ENCODE peak calls at places on chromosomes 7 and 10, in nine cellular contexts. One of them, this sample, is unnamed.

GRCh38 chr10:118775478-118775877 is 20.7 kb upstream of the CACUL1 start:
- DNase-seq in EL: no peak
- DNase-seq in A549: no peak
- DNase-seq in sigmoid colon: no peak
- DNase-seq in HTR-8/SVneo: no peak
- DNase-seq in activated CD8-positive, alpha-beta memory T cell treated with anti-CD3 and anti-CD28 coated beads for 48 hours: no peak
- DNase-seq in EH: no peak
- DNase-seq in effector CD8-positive, alpha-beta T cell: no peak
- DNase-seq in NT2/D1: no peak
- DNase-seq in this sample: no peak

GRCh38 chr7:30019387-30019786 is 7.1 kb downstream of the FKBP14 start:
- DNase-seq in EL: no peak
- DNase-seq in A549: no peak
- DNase-seq in sigmoid colon: no peak
- DNase-seq in HTR-8/SVneo: no peak
- DNase-seq in activated CD8-positive, alpha-beta memory T cell treated with anti-CD3 and anti-CD28 coated beads for 48 hours: no peak
- DNase-seq in EH: no peak
- DNase-seq in effector CD8-positive, alpha-beta T cell: no peak
- DNase-seq in NT2/D1: no peak
- DNase-seq in this sample: no peak

GRCh38 chr10:22005763-22006162 is 2.2 kb upstream of the DNAJC1 start:
- DNase-seq in EL: no peak
- DNase-seq in A549: no peak
- DNase-seq in sigmoid colon: no peak
- DNase-seq in HTR-8/SVneo: no peak
- DNase-seq in activated CD8-positive, alpha-beta memory T cell treated with anti-CD3 and anti-CD28 coated beads for 48 hours: no peak
- DNase-seq in EH: no peak
- DNase-seq in effector CD8-positive, alpha-beta T cell: no peak
- DNase-seq in NT2/D1: no peak
- DNase-seq in this sample: no peak

GRCh38 chr10:120336910-120337540 is 120.0 kb upstream of the PLPP4 start:
- DNase-seq in EL: peak
- DNase-seq in A549: peak
- DNase-seq in sigmoid colon: no peak
- DNase-seq in HTR-8/SVneo: peak
- DNase-seq in activated CD8-positive, alpha-beta memory T cell treated with anti-CD3 and anti-CD28 coated beads for 48 hours: peak
- DNase-seq in EH: peak
- DNase-seq in effector CD8-positive, alpha-beta T cell: peak
- DNase-seq in NT2/D1: peak
- DNase-seq in this sample: no peak

GRCh38 chr7:116357776-116358670 is 141.5 kb upstream of the CAV2 start:
- DNase-seq in EL: peak
- DNase-seq in A549: peak
- DNase-seq in sigmoid colon: no peak
- DNase-seq in HTR-8/SVneo: no peak
- DNase-seq in activated CD8-positive, alpha-beta memory T cell treated with anti-CD3 and anti-CD28 coated beads for 48 hours: no peak
- DNase-seq in EH: peak
- DNase-seq in effector CD8-positive, alpha-beta T cell: no peak
- DNase-seq in NT2/D1: no peak
- DNase-seq in this sample: no peak

GRCh38 chr7:127317447-127317961 is 64.8 kb upstream of the GRM8 start:
- DNase-seq in EL: no peak
- DNase-seq in A549: peak
- DNase-seq in sigmoid colon: no peak
- DNase-seq in HTR-8/SVneo: no peak
- DNase-seq in activated CD8-positive, alpha-beta memory T cell treated with anti-CD3 and anti-CD28 coated beads for 48 hours: no peak
- DNase-seq in EH: no peak
- DNase-seq in effector CD8-positive, alpha-beta T cell: no peak
- DNase-seq in NT2/D1: no peak
- DNase-seq in this sample: no peak

GRCh38 chr10:600234-600633 is 89.2 kb downstream of the DIP2C start:
- DNase-seq in EL: no peak
- DNase-seq in A549: no peak
- DNase-seq in sigmoid colon: no peak
- DNase-seq in HTR-8/SVneo: no peak
- DNase-seq in activated CD8-positive, alpha-beta memory T cell treated with anti-CD3 and anti-CD28 coated beads for 48 hours: no peak
- DNase-seq in EH: no peak
- DNase-seq in effector CD8-positive, alpha-beta T cell: no peak
- DNase-seq in NT2/D1: no peak
- DNase-seq in this sample: no peak

GRCh38 chr7:5519515-5519928 is 95.9 kb upstream of the TNRC18 start:
- DNase-seq in EL: no peak
- DNase-seq in A549: no peak
- DNase-seq in sigmoid colon: no peak
- DNase-seq in HTR-8/SVneo: no peak
- DNase-seq in activated CD8-positive, alpha-beta memory T cell treated with anti-CD3 and anti-CD28 coated beads for 48 hours: no peak
- DNase-seq in EH: peak
- DNase-seq in effector CD8-positive, alpha-beta T cell: no peak
- DNase-seq in NT2/D1: no peak
- DNase-seq in this sample: no peak

GRCh38 chr7:83452256-83452655 is 196.7 kb downstream of the SEMA3E start:
- DNase-seq in EL: no peak
- DNase-seq in A549: no peak
- DNase-seq in sigmoid colon: no peak
- DNase-seq in HTR-8/SVneo: no peak
- DNase-seq in activated CD8-positive, alpha-beta memory T cell treated with anti-CD3 and anti-CD28 coated beads for 48 hours: no peak
- DNase-seq in EH: no peak
- DNase-seq in effector CD8-positive, alpha-beta T cell: no peak
- DNase-seq in NT2/D1: no peak
- DNase-seq in this sample: no peak

GRCh38 chr10:11232222-11232961 is 214.7 kb downstream of the CELF2 start:
- DNase-seq in EL: no peak
- DNase-seq in A549: no peak
- DNase-seq in sigmoid colon: no peak
- DNase-seq in HTR-8/SVneo: no peak
- DNase-seq in activated CD8-positive, alpha-beta memory T cell treated with anti-CD3 and anti-CD28 coated beads for 48 hours: no peak
- DNase-seq in EH: no peak
- DNase-seq in effector CD8-positive, alpha-beta T cell: no peak
- DNase-seq in NT2/D1: no peak
- DNase-seq in this sample: no peak

GRCh38 chr7:6367701-6368211 is 80.0 kb downstream of the DAGLB start:
- DNase-seq in EL: peak
- DNase-seq in A549: peak
- DNase-seq in sigmoid colon: no peak
- DNase-seq in HTR-8/SVneo: peak
- DNase-seq in activated CD8-positive, alpha-beta memory T cell treated with anti-CD3 and anti-CD28 coated beads for 48 hours: no peak
- DNase-seq in EH: peak
- DNase-seq in effector CD8-positive, alpha-beta T cell: no peak
- DNase-seq in NT2/D1: no peak
- DNase-seq in this sample: no peak

GRCh38 chr10:84563868-84564267 is 235.5 kb downstream of the CCSER2 start:
- DNase-seq in EL: no peak
- DNase-seq in A549: no peak
- DNase-seq in sigmoid colon: no peak
- DNase-seq in HTR-8/SVneo: no peak
- DNase-seq in activated CD8-positive, alpha-beta memory T cell treated with anti-CD3 and anti-CD28 coated beads for 48 hours: no peak
- DNase-seq in EH: no peak
- DNase-seq in effector CD8-positive, alpha-beta T cell: no peak
- DNase-seq in NT2/D1: no peak
- DNase-seq in this sample: no peak

GRCh38 chr10:98636921-98637329 is 190.2 kb upstream of the HPS1 start:
- DNase-seq in EL: no peak
- DNase-seq in A549: no peak
- DNase-seq in sigmoid colon: no peak
- DNase-seq in HTR-8/SVneo: no peak
- DNase-seq in activated CD8-positive, alpha-beta memory T cell treated with anti-CD3 and anti-CD28 coated beads for 48 hours: no peak
- DNase-seq in EH: no peak
- DNase-seq in effector CD8-positive, alpha-beta T cell: no peak
- DNase-seq in NT2/D1: no peak
- DNase-seq in this sample: no peak

GRCh38 chr7:6106140-6106904 is 75.1 kb downstream of the ANKRD61 start:
- DNase-seq in EL: peak
- DNase-seq in A549: peak
- DNase-seq in sigmoid colon: peak
- DNase-seq in HTR-8/SVneo: no peak
- DNase-seq in activated CD8-positive, alpha-beta memory T cell treated with anti-CD3 and anti-CD28 coated beads for 48 hours: no peak
- DNase-seq in EH: peak
- DNase-seq in effector CD8-positive, alpha-beta T cell: no peak
- DNase-seq in NT2/D1: no peak
- DNase-seq in this sample: no peak

GRCh38 chr10:110983466-110983865 is 64.1 kb downstream of the SHOC2 start:
- DNase-seq in EL: no peak
- DNase-seq in A549: no peak
- DNase-seq in sigmoid colon: no peak
- DNase-seq in HTR-8/SVneo: no peak
- DNase-seq in activated CD8-positive, alpha-beta memory T cell treated with anti-CD3 and anti-CD28 coated beads for 48 hours: no peak
- DNase-seq in EH: no peak
- DNase-seq in effector CD8-positive, alpha-beta T cell: no peak
- DNase-seq in NT2/D1: no peak
- DNase-seq in this sample: no peak

GRCh38 chr10:79308969-79309665 is 38.2 kb upstream of the PPIF start:
- DNase-seq in EL: no peak
- DNase-seq in A549: no peak
- DNase-seq in sigmoid colon: no peak
- DNase-seq in HTR-8/SVneo: no peak
- DNase-seq in activated CD8-positive, alpha-beta memory T cell treated with anti-CD3 and anti-CD28 coated beads for 48 hours: no peak
- DNase-seq in EH: no peak
- DNase-seq in effector CD8-positive, alpha-beta T cell: no peak
- DNase-seq in NT2/D1: no peak
- DNase-seq in this sample: no peak

GRCh38 chr7:504221-505081 is 15.2 kb downstream of the PDGFA start:
- DNase-seq in EL: no peak
- DNase-seq in A549: no peak
- DNase-seq in sigmoid colon: peak
- DNase-seq in HTR-8/SVneo: no peak
- DNase-seq in activated CD8-positive, alpha-beta memory T cell treated with anti-CD3 and anti-CD28 coated beads for 48 hours: no peak
- DNase-seq in EH: no peak
- DNase-seq in effector CD8-positive, alpha-beta T cell: no peak
- DNase-seq in NT2/D1: no peak
- DNase-seq in this sample: no peak

GRCh38 chr7:26930201-26930600 is 65.8 kb upstream of the SKAP2 start:
- DNase-seq in EL: no peak
- DNase-seq in A549: no peak
- DNase-seq in sigmoid colon: no peak
- DNase-seq in HTR-8/SVneo: no peak
- DNase-seq in activated CD8-positive, alpha-beta memory T cell treated with anti-CD3 and anti-CD28 coated beads for 48 hours: no peak
- DNase-seq in EH: no peak
- DNase-seq in effector CD8-positive, alpha-beta T cell: no peak
- DNase-seq in NT2/D1: no peak
- DNase-seq in this sample: no peak

GRCh38 chr7:41114166-41114565 is 588.7 kb downstream of the INHBA start:
- DNase-seq in EL: no peak
- DNase-seq in A549: no peak
- DNase-seq in sigmoid colon: no peak
- DNase-seq in HTR-8/SVneo: no peak
- DNase-seq in activated CD8-positive, alpha-beta memory T cell treated with anti-CD3 and anti-CD28 coated beads for 48 hours: no peak
- DNase-seq in EH: peak
- DNase-seq in effector CD8-positive, alpha-beta T cell: no peak
- DNase-seq in NT2/D1: no peak
- DNase-seq in this sample: no peak

GRCh38 chr10:5812283-5813090 is 747 bp downstream of the GDI2 start:
- DNase-seq in EL: peak
- DNase-seq in A549: peak
- DNase-seq in sigmoid colon: peak
- DNase-seq in HTR-8/SVneo: no peak
- DNase-seq in activated CD8-positive, alpha-beta memory T cell treated with anti-CD3 and anti-CD28 coated beads for 48 hours: no peak
- DNase-seq in EH: peak
- DNase-seq in effector CD8-positive, alpha-beta T cell: peak
- DNase-seq in NT2/D1: peak
- DNase-seq in this sample: peak

GRCh38 chr7:93029056-93029455 is 88.7 kb downstream of the SAMD9 start:
- DNase-seq in EL: no peak
- DNase-seq in A549: no peak
- DNase-seq in sigmoid colon: no peak
- DNase-seq in HTR-8/SVneo: no peak
- DNase-seq in activated CD8-positive, alpha-beta memory T cell treated with anti-CD3 and anti-CD28 coated beads for 48 hours: no peak
- DNase-seq in EH: no peak
- DNase-seq in effector CD8-positive, alpha-beta T cell: no peak
- DNase-seq in NT2/D1: no peak
- DNase-seq in this sample: no peak

GRCh38 chr7:4631664-4632171 is 50.4 kb upstream of the FOXK1 start:
- DNase-seq in EL: peak
- DNase-seq in A549: peak
- DNase-seq in sigmoid colon: peak
- DNase-seq in HTR-8/SVneo: peak
- DNase-seq in activated CD8-positive, alpha-beta memory T cell treated with anti-CD3 and anti-CD28 coated beads for 48 hours: no peak
- DNase-seq in EH: peak
- DNase-seq in effector CD8-positive, alpha-beta T cell: no peak
- DNase-seq in NT2/D1: peak
- DNase-seq in this sample: no peak

GRCh38 chr10:113268186-113268585 is 284.7 kb upstream of the HABP2 start:
- DNase-seq in EL: peak
- DNase-seq in A549: no peak
- DNase-seq in sigmoid colon: no peak
- DNase-seq in HTR-8/SVneo: no peak
- DNase-seq in activated CD8-positive, alpha-beta memory T cell treated with anti-CD3 and anti-CD28 coated beads for 48 hours: no peak
- DNase-seq in EH: peak
- DNase-seq in effector CD8-positive, alpha-beta T cell: no peak
- DNase-seq in NT2/D1: no peak
- DNase-seq in this sample: no peak

GRCh38 chr10:101567165-101568006 is 20.7 kb downstream of the POLL start:
- DNase-seq in EL: no peak
- DNase-seq in A549: no peak
- DNase-seq in sigmoid colon: peak
- DNase-seq in HTR-8/SVneo: no peak
- DNase-seq in activated CD8-positive, alpha-beta memory T cell treated with anti-CD3 and anti-CD28 coated beads for 48 hours: no peak
- DNase-seq in EH: no peak
- DNase-seq in effector CD8-positive, alpha-beta T cell: no peak
- DNase-seq in NT2/D1: no peak
- DNase-seq in this sample: no peak

GRCh38 chr7:3092468-3092867 is 48.8 kb upstream of the CARD11 start:
- DNase-seq in EL: no peak
- DNase-seq in A549: no peak
- DNase-seq in sigmoid colon: peak
- DNase-seq in HTR-8/SVneo: no peak
- DNase-seq in activated CD8-positive, alpha-beta memory T cell treated with anti-CD3 and anti-CD28 coated beads for 48 hours: peak
- DNase-seq in EH: no peak
- DNase-seq in effector CD8-positive, alpha-beta T cell: peak
- DNase-seq in NT2/D1: no peak
- DNase-seq in this sample: peak

GRCh38 chr7:19020711-19021110 is 96.7 kb downstream of the TWIST1 start:
- DNase-seq in EL: peak
- DNase-seq in A549: no peak
- DNase-seq in sigmoid colon: no peak
- DNase-seq in HTR-8/SVneo: no peak
- DNase-seq in activated CD8-positive, alpha-beta memory T cell treated with anti-CD3 and anti-CD28 coated beads for 48 hours: no peak
- DNase-seq in EH: peak
- DNase-seq in effector CD8-positive, alpha-beta T cell: no peak
- DNase-seq in NT2/D1: no peak
- DNase-seq in this sample: no peak

GRCh38 chr10:44865289-44865671 is 45.9 kb upstream of the TMEM72 start:
- DNase-seq in EL: no peak
- DNase-seq in A549: no peak
- DNase-seq in sigmoid colon: peak
- DNase-seq in HTR-8/SVneo: no peak
- DNase-seq in activated CD8-positive, alpha-beta memory T cell treated with anti-CD3 and anti-CD28 coated beads for 48 hours: no peak
- DNase-seq in EH: no peak
- DNase-seq in effector CD8-positive, alpha-beta T cell: no peak
- DNase-seq in NT2/D1: no peak
- DNase-seq in this sample: no peak

GRCh38 chr10:114665873-114666272 is 7.8 kb upstream of the ABLIM1 start:
- DNase-seq in EL: no peak
- DNase-seq in A549: no peak
- DNase-seq in sigmoid colon: no peak
- DNase-seq in HTR-8/SVneo: no peak
- DNase-seq in activated CD8-positive, alpha-beta memory T cell treated with anti-CD3 and anti-CD28 coated beads for 48 hours: no peak
- DNase-seq in EH: no peak
- DNase-seq in effector CD8-positive, alpha-beta T cell: no peak
- DNase-seq in NT2/D1: no peak
- DNase-seq in this sample: no peak

GRCh38 chr7:83415840-83416239 is 233.1 kb downstream of the SEMA3E start:
- DNase-seq in EL: no peak
- DNase-seq in A549: no peak
- DNase-seq in sigmoid colon: no peak
- DNase-seq in HTR-8/SVneo: no peak
- DNase-seq in activated CD8-positive, alpha-beta memory T cell treated with anti-CD3 and anti-CD28 coated beads for 48 hours: no peak
- DNase-seq in EH: no peak
- DNase-seq in effector CD8-positive, alpha-beta T cell: no peak
- DNase-seq in NT2/D1: no peak
- DNase-seq in this sample: no peak

GRCh38 chr10:95183132-95183450 is 10.9 kb upstream of the ACSM6 start:
- DNase-seq in EL: no peak
- DNase-seq in A549: no peak
- DNase-seq in sigmoid colon: no peak
- DNase-seq in HTR-8/SVneo: no peak
- DNase-seq in activated CD8-positive, alpha-beta memory T cell treated with anti-CD3 and anti-CD28 coated beads for 48 hours: no peak
- DNase-seq in EH: no peak
- DNase-seq in effector CD8-positive, alpha-beta T cell: no peak
- DNase-seq in NT2/D1: no peak
- DNase-seq in this sample: no peak

GRCh38 chr7:107294182-107294581 is 125.4 kb downstream of the HBP1 start:
- DNase-seq in EL: no peak
- DNase-seq in A549: no peak
- DNase-seq in sigmoid colon: no peak
- DNase-seq in HTR-8/SVneo: no peak
- DNase-seq in activated CD8-positive, alpha-beta memory T cell treated with anti-CD3 and anti-CD28 coated beads for 48 hours: no peak
- DNase-seq in EH: no peak
- DNase-seq in effector CD8-positive, alpha-beta T cell: no peak
- DNase-seq in NT2/D1: no peak
- DNase-seq in this sample: no peak